ENCODE peak calls at places on chromosomes 13 and 19, in four cellular contexts. One of them, this sample, is unnamed.

GRCh38 chr19:7874080-7874856 is at the start of gene PRR36:
- DNase-seq in HFF-Myc: no peak
- DNase-seq in fibroblast of pulmonary artery: no peak
- DNase-seq in CD8-positive, alpha-beta T cell: no peak
- DNase-seq in this sample: no peak

GRCh38 chr13:30466841-30467252 is 1.1 kb upstream of the HMGB1 start:
- DNase-seq in HFF-Myc: no peak
- DNase-seq in fibroblast of pulmonary artery: no peak
- DNase-seq in CD8-positive, alpha-beta T cell: no peak
- DNase-seq in this sample: no peak

GRCh38 chr19:46951236-46951986 is 68.2 kb upstream of the NPAS1 start:
- DNase-seq in HFF-Myc: no peak
- DNase-seq in fibroblast of pulmonary artery: no peak
- DNase-seq in CD8-positive, alpha-beta T cell: no peak
- DNase-seq in this sample: peak

GRCh38 chr13:90084684-90085290 is 1262.7 kb upstream of the MIR17HG start:
- DNase-seq in HFF-Myc: no peak
- DNase-seq in fibroblast of pulmonary artery: peak
- DNase-seq in CD8-positive, alpha-beta T cell: no peak
- DNase-seq in this sample: peak

GRCh38 chr13:33191425-33192221 is 93.9 kb downstream of the STARD13 start:
- DNase-seq in HFF-Myc: no peak
- DNase-seq in fibroblast of pulmonary artery: no peak
- DNase-seq in CD8-positive, alpha-beta T cell: no peak
- DNase-seq in this sample: no peak

GRCh38 chr19:52689804-52690394 is 44.9 kb downstream of the ZNF611 start:
- DNase-seq in HFF-Myc: no peak
- DNase-seq in fibroblast of pulmonary artery: no peak
- DNase-seq in CD8-positive, alpha-beta T cell: peak
- DNase-seq in this sample: no peak

GRCh38 chr19:46271488-46272197 is 25.2 kb upstream of the HIF3A start:
- DNase-seq in HFF-Myc: no peak
- DNase-seq in fibroblast of pulmonary artery: peak
- DNase-seq in CD8-positive, alpha-beta T cell: no peak
- DNase-seq in this sample: peak

GRCh38 chr19:51009061-51009891 is 7.9 kb upstream of the KLK8 start:
- DNase-seq in HFF-Myc: no peak
- DNase-seq in fibroblast of pulmonary artery: no peak
- DNase-seq in CD8-positive, alpha-beta T cell: no peak
- DNase-seq in this sample: no peak

GRCh38 chr13:98761126-98761978 is 8.9 kb upstream of the SLC15A1 start:
- DNase-seq in HFF-Myc: no peak
- DNase-seq in fibroblast of pulmonary artery: peak
- DNase-seq in CD8-positive, alpha-beta T cell: no peak
- DNase-seq in this sample: peak

GRCh38 chr13:34555988-34556387 is 386.1 kb upstream of the NBEA start:
- DNase-seq in HFF-Myc: no peak
- DNase-seq in fibroblast of pulmonary artery: no peak
- DNase-seq in CD8-positive, alpha-beta T cell: no peak
- DNase-seq in this sample: no peak

GRCh38 chr13:73810647-73811046 is 323.6 kb downstream of the KLF12 start:
- DNase-seq in HFF-Myc: no peak
- DNase-seq in fibroblast of pulmonary artery: no peak
- DNase-seq in CD8-positive, alpha-beta T cell: no peak
- DNase-seq in this sample: no peak

GRCh38 chr19:48061401-48062344 is 17.8 kb upstream of the CABP5 start:
- DNase-seq in HFF-Myc: no peak
- DNase-seq in fibroblast of pulmonary artery: no peak
- DNase-seq in CD8-positive, alpha-beta T cell: no peak
- DNase-seq in this sample: no peak

GRCh38 chr19:4338441-4339350 is at the start of gene STAP2:
- DNase-seq in HFF-Myc: no peak
- DNase-seq in fibroblast of pulmonary artery: no peak
- DNase-seq in CD8-positive, alpha-beta T cell: no peak
- DNase-seq in this sample: peak

GRCh38 chr19:57103573-57104277 is 16.1 kb upstream of the USP29 start:
- DNase-seq in HFF-Myc: peak
- DNase-seq in fibroblast of pulmonary artery: peak
- DNase-seq in CD8-positive, alpha-beta T cell: peak
- DNase-seq in this sample: peak

GRCh38 chr13:106597190-106597589 is 29.3 kb upstream of the ARGLU1 start:
- DNase-seq in HFF-Myc: no peak
- DNase-seq in fibroblast of pulmonary artery: peak
- DNase-seq in CD8-positive, alpha-beta T cell: no peak
- DNase-seq in this sample: no peak

GRCh38 chr19:3360494-3361383 is 5.6 kb upstream of the NFIC start:
- DNase-seq in HFF-Myc: no peak
- DNase-seq in fibroblast of pulmonary artery: no peak
- DNase-seq in CD8-positive, alpha-beta T cell: peak
- DNase-seq in this sample: no peak

GRCh38 chr13:62234780-62235530 is 819.3 kb upstream of the PCDH20 start:
- DNase-seq in HFF-Myc: no peak
- DNase-seq in fibroblast of pulmonary artery: no peak
- DNase-seq in CD8-positive, alpha-beta T cell: no peak
- DNase-seq in this sample: no peak

GRCh38 chr19:38182536-38183210 is 41.3 kb downstream of the DPF1 start:
- DNase-seq in HFF-Myc: no peak
- DNase-seq in fibroblast of pulmonary artery: no peak
- DNase-seq in CD8-positive, alpha-beta T cell: no peak
- DNase-seq in this sample: no peak

GRCh38 chr13:111304041-111304544 is 16.3 kb upstream of the TEX29 start:
- DNase-seq in HFF-Myc: no peak
- DNase-seq in fibroblast of pulmonary artery: no peak
- DNase-seq in CD8-positive, alpha-beta T cell: no peak
- DNase-seq in this sample: no peak

GRCh38 chr13:32538234-32538620 is 368 bp downstream of the N4BP2L2 start:
- DNase-seq in HFF-Myc: no peak
- DNase-seq in fibroblast of pulmonary artery: peak
- DNase-seq in CD8-positive, alpha-beta T cell: no peak
- DNase-seq in this sample: peak

GRCh38 chr13:112972258-112972657 is 3.2 kb downstream of the MCF2L start:
- DNase-seq in HFF-Myc: no peak
- DNase-seq in fibroblast of pulmonary artery: no peak
- DNase-seq in CD8-positive, alpha-beta T cell: no peak
- DNase-seq in this sample: no peak

GRCh38 chr19:17292301-17293074 is 10.7 kb downstream of the ABHD8 start:
- DNase-seq in HFF-Myc: peak
- DNase-seq in fibroblast of pulmonary artery: peak
- DNase-seq in CD8-positive, alpha-beta T cell: peak
- DNase-seq in this sample: peak

GRCh38 chr19:14505488-14506239 is 9.7 kb upstream of the GIPC1 start:
- DNase-seq in HFF-Myc: no peak
- DNase-seq in fibroblast of pulmonary artery: peak
- DNase-seq in CD8-positive, alpha-beta T cell: peak
- DNase-seq in this sample: peak

DNA sequence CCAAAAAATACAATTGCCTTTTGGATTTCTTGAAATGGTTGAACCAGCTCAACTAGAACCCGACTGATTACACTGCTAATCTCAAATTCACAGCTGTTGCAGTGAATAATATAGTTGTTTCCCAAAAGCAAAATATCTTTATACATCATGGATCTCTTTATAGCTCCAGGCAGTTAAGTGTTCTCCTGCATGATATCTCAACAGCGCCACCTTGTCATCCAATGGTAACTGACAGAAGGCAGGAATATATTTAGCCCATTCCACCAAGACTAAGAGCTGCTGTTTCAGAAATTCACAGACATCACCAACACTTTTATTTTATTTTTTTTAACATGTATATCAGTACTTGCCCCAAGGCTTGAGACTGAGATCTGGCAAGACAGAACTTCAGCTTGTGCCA is 1141.0 kb upstream of the PRR20A start:
- DNase-seq in HFF-Myc: no peak
- DNase-seq in fibroblast of pulmonary artery: no peak
- DNase-seq in CD8-positive, alpha-beta T cell: no peak
- DNase-seq in this sample: no peak
- TF ChIP-seq CTCF in HFF-Myc: no peak
- TF ChIP-seq CTCF in fibroblast of pulmonary artery: no peak
- TF ChIP-seq CTCF in CD8-positive, alpha-beta T cell: no peak
- TF ChIP-seq CTCF in this sample: no peak

DNA sequence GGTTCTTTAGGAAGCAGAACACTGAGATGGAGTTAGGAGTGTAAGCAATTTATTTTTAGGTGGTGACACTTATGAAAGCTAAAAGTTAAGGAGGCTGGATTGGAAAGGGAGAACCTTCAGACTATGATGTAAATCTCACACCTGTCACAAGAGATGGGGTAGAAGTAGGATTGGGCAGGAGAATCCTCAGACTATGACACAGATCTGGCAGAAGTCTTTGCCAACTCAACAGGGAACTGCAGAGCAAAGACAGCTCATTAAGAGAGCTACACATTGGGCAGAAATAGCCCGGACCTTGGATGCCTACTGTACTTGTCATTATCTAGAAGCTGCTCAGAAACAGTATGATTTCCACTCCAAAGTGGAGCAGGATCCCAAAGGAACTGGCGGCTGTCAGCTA is 134.4 kb downstream of the DNAJC15 start:
- DNase-seq in HFF-Myc: no peak
- DNase-seq in fibroblast of pulmonary artery: no peak
- DNase-seq in CD8-positive, alpha-beta T cell: no peak
- DNase-seq in this sample: no peak
- TF ChIP-seq CTCF in HFF-Myc: no peak
- TF ChIP-seq CTCF in fibroblast of pulmonary artery: no peak
- TF ChIP-seq CTCF in CD8-positive, alpha-beta T cell: no peak
- TF ChIP-seq CTCF in this sample: no peak

DNA sequence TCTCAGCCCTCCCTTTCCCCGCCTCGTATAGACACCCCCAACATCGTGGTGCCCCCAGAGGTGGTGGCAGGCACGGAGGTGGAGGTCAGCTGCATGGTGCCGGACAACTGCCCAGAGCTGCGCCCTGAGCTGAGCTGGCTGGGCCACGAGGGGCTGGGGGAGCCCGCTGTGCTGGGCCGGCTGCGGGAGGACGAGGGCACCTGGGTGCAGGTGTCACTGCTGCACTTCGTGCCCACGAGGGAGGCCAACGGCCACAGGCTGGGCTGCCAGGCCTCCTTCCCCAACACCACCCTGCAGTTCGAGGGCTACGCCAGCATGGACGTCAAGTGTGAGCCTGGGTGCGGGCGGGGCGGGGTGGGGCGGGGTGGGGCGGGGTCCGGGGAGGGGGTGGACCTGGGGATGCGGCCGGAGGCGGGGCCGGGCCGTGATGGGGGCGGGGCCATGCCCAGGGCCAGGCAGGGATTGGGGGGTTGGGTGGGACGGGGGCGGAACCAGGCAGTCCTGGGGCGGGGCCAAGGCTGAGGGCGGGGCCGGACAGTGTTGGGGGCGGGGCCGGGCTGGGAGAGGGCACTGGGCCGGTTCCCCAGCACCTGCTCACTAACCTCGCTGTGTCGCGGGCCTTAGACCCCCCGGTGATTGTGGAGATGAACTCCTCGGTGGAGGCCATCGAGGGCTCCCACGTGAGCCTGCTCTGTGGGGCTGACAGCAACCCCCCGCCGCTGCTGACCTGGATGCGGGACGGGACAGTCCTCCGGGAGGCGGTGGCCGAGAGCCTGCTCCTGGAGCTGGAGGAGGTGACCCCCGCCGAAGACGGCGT is 7.8 kb downstream of the MAG start:
- DNase-seq in HFF-Myc: no peak
- DNase-seq in fibroblast of pulmonary artery: no peak
- DNase-seq in CD8-positive, alpha-beta T cell: no peak
- DNase-seq in this sample: no peak
- TF ChIP-seq CTCF in HFF-Myc: no peak
- TF ChIP-seq CTCF in fibroblast of pulmonary artery: no peak
- TF ChIP-seq CTCF in CD8-positive, alpha-beta T cell: no peak
- TF ChIP-seq CTCF in this sample: no peak

GRCh38 chr19:1843646-1844394 is 4.5 kb downstream of the REXO1 start:
- DNase-seq in HFF-Myc: no peak
- DNase-seq in fibroblast of pulmonary artery: no peak
- DNase-seq in CD8-positive, alpha-beta T cell: no peak
- DNase-seq in this sample: no peak

GRCh38 chr19:1843116-1843515 is 5.2 kb downstream of the REXO1 start:
- DNase-seq in HFF-Myc: no peak
- DNase-seq in fibroblast of pulmonary artery: no peak
- DNase-seq in CD8-positive, alpha-beta T cell: no peak
- DNase-seq in this sample: no peak

GRCh38 chr19:1846517-1847205 is 1.6 kb downstream of the REXO1 start:
- DNase-seq in HFF-Myc: no peak
- DNase-seq in fibroblast of pulmonary artery: no peak
- DNase-seq in CD8-positive, alpha-beta T cell: no peak
- DNase-seq in this sample: no peak

GRCh38 chr19:1845642-1846041 is 2.6 kb downstream of the REXO1 start:
- DNase-seq in HFF-Myc: no peak
- DNase-seq in fibroblast of pulmonary artery: no peak
- DNase-seq in CD8-positive, alpha-beta T cell: no peak
- DNase-seq in this sample: no peak

DNA sequence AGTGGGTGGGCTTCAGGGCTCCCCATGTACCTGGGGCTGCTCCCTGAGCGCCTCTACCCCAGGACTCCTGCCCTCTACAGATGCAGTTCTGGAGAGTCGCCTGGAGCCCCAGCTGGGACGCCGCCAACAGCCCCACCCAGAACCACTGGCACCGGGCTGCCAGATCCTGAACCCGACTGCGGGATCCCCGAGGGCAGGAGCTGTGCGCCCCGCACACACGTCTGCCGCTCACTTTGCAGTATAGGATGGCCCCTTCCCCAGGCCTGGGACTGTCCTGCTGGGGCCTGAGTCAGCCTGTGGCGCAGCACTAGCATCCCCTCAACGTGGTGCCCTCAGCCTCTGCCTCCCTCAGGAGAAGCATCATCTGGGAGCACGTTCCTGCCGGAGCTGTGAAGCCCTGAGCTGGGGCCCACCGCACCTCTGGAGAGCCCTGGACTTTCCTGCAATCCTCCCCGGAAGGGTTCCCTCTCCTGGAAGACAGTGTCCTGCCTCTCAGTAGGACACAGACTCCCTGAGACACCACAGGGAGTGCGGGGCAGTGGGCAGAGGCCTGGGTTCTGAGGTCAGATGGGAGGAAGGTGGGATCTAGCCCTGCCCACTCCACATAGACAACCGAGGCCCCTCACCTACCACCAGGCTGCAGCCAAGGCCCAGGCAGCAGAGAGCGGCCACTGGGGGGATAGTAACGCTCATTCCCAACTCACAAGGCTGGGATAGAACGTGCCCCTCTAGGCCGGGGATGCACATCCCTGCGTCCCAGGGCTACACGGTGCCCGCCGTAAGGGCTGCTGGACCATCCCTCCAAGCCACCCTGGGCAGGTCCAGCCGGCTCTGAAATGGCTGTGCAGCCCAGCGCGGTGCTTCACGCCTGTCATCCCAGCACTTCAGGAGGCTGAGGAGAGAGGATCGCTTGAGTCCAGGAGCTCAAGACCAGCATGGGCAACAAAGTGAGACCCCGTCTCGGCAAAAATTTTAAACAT is 3.5 kb downstream of the REXO1 start:
- DNase-seq in HFF-Myc: no peak
- DNase-seq in fibroblast of pulmonary artery: no peak
- DNase-seq in CD8-positive, alpha-beta T cell: no peak
- DNase-seq in this sample: no peak
- TF ChIP-seq CTCF in HFF-Myc: no peak
- TF ChIP-seq CTCF in fibroblast of pulmonary artery: no peak
- TF ChIP-seq CTCF in CD8-positive, alpha-beta T cell: no peak
- TF ChIP-seq CTCF in this sample: no peak

DNA sequence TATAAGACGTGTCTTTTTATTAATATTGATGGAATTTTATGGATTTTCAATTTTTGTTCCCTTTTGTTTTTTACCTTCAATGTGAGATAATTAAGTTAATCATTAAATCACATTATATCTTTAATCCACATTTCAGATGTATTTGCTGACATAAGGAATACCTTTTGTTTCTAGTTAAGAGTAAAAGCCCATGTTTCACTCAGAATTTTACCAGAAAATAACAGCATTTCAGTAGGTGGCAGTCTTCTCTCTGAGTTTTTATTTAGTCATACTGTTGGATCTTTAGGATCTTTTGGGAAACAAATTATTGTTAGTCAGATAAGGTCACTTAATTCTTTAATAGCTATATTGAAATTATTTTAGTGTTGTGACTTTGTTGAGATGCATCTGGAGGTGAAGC is 67.9 kb downstream of the NDFIP2 start:
- DNase-seq in HFF-Myc: no peak
- DNase-seq in fibroblast of pulmonary artery: peak
- DNase-seq in CD8-positive, alpha-beta T cell: no peak
- DNase-seq in this sample: peak
- TF ChIP-seq CTCF in HFF-Myc: no peak
- TF ChIP-seq CTCF in fibroblast of pulmonary artery: peak
- TF ChIP-seq CTCF in CD8-positive, alpha-beta T cell: no peak
- TF ChIP-seq CTCF in this sample: peak

This sample was measured in bronchial epithelial cell.